ENCODE peak calls at places on chromosomes 3 and 15, in ten cellular contexts. One of them, this sample, is unnamed.

GRCh38 chr3:37279226-37279625 is 104.8 kb upstream of the LRRFIP2 start:
- DNase-seq in SK-N-SH: peak; percentile 47
- DNase-seq in naive thymus-derived CD4-positive, alpha-beta T cell: no peak
- DNase-seq in GM06990: no peak
- DNase-seq in fibroblast of lung: no peak
- DNase-seq in cardiac muscle cell: no peak
- DNase-seq in lung: no peak
- DNase-seq in adrenal gland: no peak
- DNase-seq in GM23338: no peak
- DNase-seq in brain microvascular endothelial cell: no peak
- DNase-seq in this sample: no peak

GRCh38 chr3:153599685-153600084 is 437.7 kb downstream of the RAP2B start:
- DNase-seq in GM06990: no peak
- DNase-seq in adrenal gland: peak; percentile 16
- DNase-seq in brain microvascular endothelial cell: peak; percentile 89
- DNase-seq in fibroblast of lung: peak; percentile 95
- DNase-seq in lung: peak; percentile 29
- DNase-seq in naive thymus-derived CD4-positive, alpha-beta T cell: no peak
- DNase-seq in GM23338: no peak
- DNase-seq in cardiac muscle cell: peak; percentile 92
- DNase-seq in SK-N-SH: no peak
- DNase-seq in this sample: no peak

GRCh38 chr3:119034256-119035013 is at the start of gene IGSF11:
- DNase-seq in SK-N-SH: peak; percentile 96
- DNase-seq in fibroblast of lung: peak; percentile 55
- DNase-seq in brain microvascular endothelial cell: peak; percentile 22
- DNase-seq in GM23338: peak; percentile 92
- DNase-seq in cardiac muscle cell: peak; percentile 50
- DNase-seq in lung: peak; percentile 39
- DNase-seq in adrenal gland: peak; percentile 84
- DNase-seq in GM06990: peak; percentile 68
- DNase-seq in naive thymus-derived CD4-positive, alpha-beta T cell: peak; percentile 63
- DNase-seq in this sample: peak; percentile 76

GRCh38 chr3:108410531-108410984 is 99.8 kb downstream of the MYH15 start:
- DNase-seq in GM06990: no peak
- DNase-seq in naive thymus-derived CD4-positive, alpha-beta T cell: no peak
- DNase-seq in fibroblast of lung: no peak
- DNase-seq in lung: peak; percentile 85
- DNase-seq in cardiac muscle cell: no peak
- DNase-seq in brain microvascular endothelial cell: no peak
- DNase-seq in adrenal gland: no peak
- DNase-seq in SK-N-SH: no peak
- DNase-seq in GM23338: no peak
- DNase-seq in this sample: no peak

GRCh38 chr3:65945480-65945879 is 93.2 kb downstream of the MAGI1 start:
- DNase-seq in cardiac muscle cell: no peak
- DNase-seq in lung: no peak
- DNase-seq in adrenal gland: no peak
- DNase-seq in brain microvascular endothelial cell: no peak
- DNase-seq in naive thymus-derived CD4-positive, alpha-beta T cell: no peak
- DNase-seq in GM06990: peak; percentile 27
- DNase-seq in GM23338: no peak
- DNase-seq in SK-N-SH: no peak
- DNase-seq in fibroblast of lung: peak; percentile 74
- DNase-seq in this sample: no peak

GRCh38 chr15:78424673-78425072 is 13.3 kb upstream of the IREB2 start:
- DNase-seq in brain microvascular endothelial cell: no peak
- DNase-seq in lung: no peak
- DNase-seq in GM06990: no peak
- DNase-seq in adrenal gland: no peak
- DNase-seq in cardiac muscle cell: no peak
- DNase-seq in fibroblast of lung: no peak
- DNase-seq in naive thymus-derived CD4-positive, alpha-beta T cell: no peak
- DNase-seq in SK-N-SH: no peak
- DNase-seq in GM23338: no peak
- DNase-seq in this sample: no peak

GRCh38 chr15:39834256-39834655 is 51.6 kb upstream of the FSIP1 start:
- DNase-seq in cardiac muscle cell: peak; percentile 35
- DNase-seq in naive thymus-derived CD4-positive, alpha-beta T cell: no peak
- DNase-seq in GM23338: no peak
- DNase-seq in brain microvascular endothelial cell: no peak
- DNase-seq in SK-N-SH: no peak
- DNase-seq in adrenal gland: no peak
- DNase-seq in fibroblast of lung: peak; percentile 68
- DNase-seq in GM06990: no peak
- DNase-seq in lung: no peak
- DNase-seq in this sample: no peak

GRCh38 chr3:45947361-45947760 is 4.1 kb downstream of the CXCR6 start:
- DNase-seq in adrenal gland: no peak
- DNase-seq in GM06990: no peak
- DNase-seq in GM23338: no peak
- DNase-seq in fibroblast of lung: no peak
- DNase-seq in naive thymus-derived CD4-positive, alpha-beta T cell: no peak
- DNase-seq in brain microvascular endothelial cell: no peak
- DNase-seq in cardiac muscle cell: no peak
- DNase-seq in SK-N-SH: no peak
- DNase-seq in lung: no peak
- DNase-seq in this sample: no peak

GRCh38 chr3:40152482-40153133 is 156.9 kb upstream of the EIF1B start:
- DNase-seq in brain microvascular endothelial cell: no peak
- DNase-seq in GM23338: no peak
- DNase-seq in GM06990: no peak
- DNase-seq in cardiac muscle cell: no peak
- DNase-seq in naive thymus-derived CD4-positive, alpha-beta T cell: no peak
- DNase-seq in fibroblast of lung: no peak
- DNase-seq in lung: no peak
- DNase-seq in adrenal gland: no peak
- DNase-seq in SK-N-SH: no peak
- DNase-seq in this sample: no peak

DNA sequence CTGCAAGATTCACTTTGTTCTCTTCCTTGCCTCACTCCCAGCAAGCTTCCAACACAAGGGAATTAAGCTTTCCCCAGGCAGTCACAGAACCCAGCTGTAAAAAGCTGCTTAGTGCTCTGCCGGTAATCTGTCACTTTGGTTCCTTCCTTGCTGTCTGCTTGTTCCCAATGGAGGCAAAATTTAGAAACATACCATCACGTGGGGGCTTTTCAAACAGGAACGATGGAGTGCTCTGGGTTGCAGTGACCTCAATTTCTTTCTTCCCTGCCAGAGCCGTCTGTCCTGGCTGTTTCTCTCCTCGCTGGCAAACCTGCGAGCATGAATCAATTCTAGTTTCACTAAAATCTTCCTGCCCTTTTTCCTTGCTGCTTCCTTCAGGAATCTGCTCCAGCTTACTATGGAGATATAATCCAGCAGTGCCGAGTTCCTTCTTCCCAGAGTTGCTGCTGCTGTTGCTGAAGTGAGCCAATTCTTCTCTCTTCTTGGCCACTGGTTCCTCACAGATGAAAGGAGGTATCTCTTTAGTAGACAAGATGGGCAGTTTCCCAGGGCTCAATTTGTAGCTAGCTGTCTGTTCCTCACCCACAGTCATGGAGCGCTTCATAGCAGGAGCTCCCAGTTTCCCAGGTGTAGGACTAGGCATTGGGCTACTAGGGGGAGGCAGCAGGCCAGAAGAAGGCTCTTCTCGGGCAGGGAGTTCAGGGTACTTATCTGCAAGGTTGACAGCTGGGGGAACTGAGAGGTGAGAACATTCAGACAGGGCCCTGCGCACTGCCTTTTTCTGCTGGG is 88.1 kb downstream of the DHX30 start:
- DNase-seq in adrenal gland: no peak
- DNase-seq in lung: no peak
- DNase-seq in brain microvascular endothelial cell: no peak
- DNase-seq in GM23338: no peak
- DNase-seq in SK-N-SH: no peak
- DNase-seq in cardiac muscle cell: peak; percentile 23
- DNase-seq in fibroblast of lung: no peak
- DNase-seq in GM06990: no peak
- DNase-seq in naive thymus-derived CD4-positive, alpha-beta T cell: no peak
- DNase-seq in this sample: no peak
- H3K36me3 ChIP-seq in adrenal gland: no peaks in the 10 kb centered on the region
- H3K36me3 ChIP-seq in lung: peaks cover 19% of the 10 kb centered on the region
- H3K36me3 ChIP-seq in brain microvascular endothelial cell: peaks cover 34% of the 10 kb centered on the region
- H3K36me3 ChIP-seq in GM23338: no peaks in the 10 kb centered on the region
- H3K36me3 ChIP-seq in SK-N-SH: peaks cover 34% of the 10 kb centered on the region
- H3K36me3 ChIP-seq in cardiac muscle cell: no peaks in the 10 kb centered on the region
- H3K36me3 ChIP-seq in fibroblast of lung: no peaks in the 10 kb centered on the region
- H3K36me3 ChIP-seq in GM06990: peaks cover 15% of the 10 kb centered on the region
- H3K36me3 ChIP-seq in naive thymus-derived CD4-positive, alpha-beta T cell: no peaks in the 10 kb centered on the region
- H3K36me3 ChIP-seq in this sample: peaks cover 19% of the 10 kb centered on the region

GRCh38 chr15:25682349-25682748 is 180.8 kb downstream of the ATP10A start:
- DNase-seq in brain microvascular endothelial cell: no peak
- DNase-seq in lung: no peak
- DNase-seq in SK-N-SH: no peak
- DNase-seq in GM06990: no peak
- DNase-seq in cardiac muscle cell: no peak
- DNase-seq in GM23338: no peak
- DNase-seq in fibroblast of lung: no peak
- DNase-seq in naive thymus-derived CD4-positive, alpha-beta T cell: no peak
- DNase-seq in adrenal gland: peak; percentile 36
- DNase-seq in this sample: no peak
- H3K36me3 ChIP-seq in brain microvascular endothelial cell: no peaks in the 10 kb centered on the region
- H3K36me3 ChIP-seq in lung: peaks cover 23% of the 10 kb centered on the region
- H3K36me3 ChIP-seq in SK-N-SH: no peaks in the 10 kb centered on the region
- H3K36me3 ChIP-seq in GM06990: no peaks in the 10 kb centered on the region
- H3K36me3 ChIP-seq in cardiac muscle cell: no peaks in the 10 kb centered on the region
- H3K36me3 ChIP-seq in GM23338: no peaks in the 10 kb centered on the region
- H3K36me3 ChIP-seq in fibroblast of lung: peaks cover 13% of the 10 kb centered on the region
- H3K36me3 ChIP-seq in naive thymus-derived CD4-positive, alpha-beta T cell: peaks cover 6% of the 10 kb centered on the region
- H3K36me3 ChIP-seq in adrenal gland: no peaks in the 10 kb centered on the region
- H3K36me3 ChIP-seq in this sample: peaks cover 16% of the 10 kb centered on the region

GRCh38 chr3:89434621-89435380 is 327.4 kb downstream of the EPHA3 start:
- DNase-seq in naive thymus-derived CD4-positive, alpha-beta T cell: no peak
- DNase-seq in SK-N-SH: no peak
- DNase-seq in GM06990: no peak
- DNase-seq in GM23338: no peak
- DNase-seq in adrenal gland: no peak
- DNase-seq in fibroblast of lung: no peak
- DNase-seq in brain microvascular endothelial cell: no peak
- DNase-seq in lung: no peak
- DNase-seq in cardiac muscle cell: peak; percentile 5
- DNase-seq in this sample: no peak
- H3K36me3 ChIP-seq in naive thymus-derived CD4-positive, alpha-beta T cell: no peaks in the 10 kb centered on the region
- H3K36me3 ChIP-seq in SK-N-SH: no peaks in the 10 kb centered on the region
- H3K36me3 ChIP-seq in GM06990: no peaks in the 10 kb centered on the region
- H3K36me3 ChIP-seq in GM23338: no peaks in the 10 kb centered on the region
- H3K36me3 ChIP-seq in adrenal gland: no peaks in the 10 kb centered on the region
- H3K36me3 ChIP-seq in fibroblast of lung: no peaks in the 10 kb centered on the region
- H3K36me3 ChIP-seq in brain microvascular endothelial cell: no peaks in the 10 kb centered on the region
- H3K36me3 ChIP-seq in lung: no peaks in the 10 kb centered on the region
- H3K36me3 ChIP-seq in cardiac muscle cell: no peaks in the 10 kb centered on the region
- H3K36me3 ChIP-seq in this sample: no peaks in the 10 kb centered on the region

GRCh38 chr3:52144034-52144795 is 10.0 kb downstream of the POC1A start:
- DNase-seq in naive thymus-derived CD4-positive, alpha-beta T cell: peak; percentile 70
- DNase-seq in GM23338: peak; percentile 85
- DNase-seq in SK-N-SH: peak; percentile 92
- DNase-seq in fibroblast of lung: peak; percentile 68
- DNase-seq in lung: peak; percentile 86
- DNase-seq in brain microvascular endothelial cell: peak; percentile 81
- DNase-seq in GM06990: peak; percentile 48
- DNase-seq in adrenal gland: peak; percentile 92
- DNase-seq in cardiac muscle cell: peak; percentile 89
- DNase-seq in this sample: peak; percentile 89
- H3K36me3 ChIP-seq in naive thymus-derived CD4-positive, alpha-beta T cell: no peaks in the 10 kb centered on the region
- H3K36me3 ChIP-seq in GM23338: peaks cover 14% of the 10 kb centered on the region
- H3K36me3 ChIP-seq in SK-N-SH: peaks cover 30% of the 10 kb centered on the region
- H3K36me3 ChIP-seq in fibroblast of lung: peaks cover 14% of the 10 kb centered on the region
- H3K36me3 ChIP-seq in lung: no peaks in the 10 kb centered on the region
- H3K36me3 ChIP-seq in brain microvascular endothelial cell: no peaks in the 10 kb centered on the region
- H3K36me3 ChIP-seq in GM06990: peaks cover 18% of the 10 kb centered on the region
- H3K36me3 ChIP-seq in adrenal gland: no peaks in the 10 kb centered on the region
- H3K36me3 ChIP-seq in cardiac muscle cell: no peaks in the 10 kb centered on the region
- H3K36me3 ChIP-seq in this sample: peaks cover 53% of the 10 kb centered on the region

DNA sequence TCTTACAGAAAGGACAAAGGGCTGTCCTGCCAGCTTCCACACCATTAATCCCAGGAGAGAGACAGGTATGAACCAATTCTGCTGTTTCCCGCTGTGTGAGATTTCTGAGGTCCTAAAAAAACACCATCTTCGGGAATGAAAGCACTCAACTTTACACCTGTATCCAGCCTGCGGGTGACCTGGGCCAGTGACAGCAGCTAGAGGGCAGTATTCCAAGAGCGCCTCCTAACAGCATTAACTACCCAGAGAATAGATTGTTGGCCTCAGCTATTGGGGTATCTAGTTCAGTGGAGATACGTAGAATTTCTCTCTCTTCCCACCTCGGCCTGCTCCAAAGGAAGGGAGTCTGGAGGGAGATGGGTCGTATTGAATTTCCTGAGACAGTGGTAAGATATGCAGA is 55.1 kb downstream of the WDR76 start:
- DNase-seq in lung: no peak
- DNase-seq in cardiac muscle cell: peak; percentile 17
- DNase-seq in adrenal gland: no peak
- DNase-seq in brain microvascular endothelial cell: no peak
- DNase-seq in GM06990: no peak
- DNase-seq in SK-N-SH: no peak
- DNase-seq in fibroblast of lung: no peak
- DNase-seq in naive thymus-derived CD4-positive, alpha-beta T cell: no peak
- DNase-seq in GM23338: peak; percentile 82
- DNase-seq in this sample: peak; percentile 40
- H3K36me3 ChIP-seq in lung: no peaks in the 10 kb centered on the region
- H3K36me3 ChIP-seq in cardiac muscle cell: no peaks in the 10 kb centered on the region
- H3K36me3 ChIP-seq in adrenal gland: no peaks in the 10 kb centered on the region
- H3K36me3 ChIP-seq in brain microvascular endothelial cell: no peaks in the 10 kb centered on the region
- H3K36me3 ChIP-seq in GM06990: peaks cover 8% of the 10 kb centered on the region
- H3K36me3 ChIP-seq in SK-N-SH: peaks cover 67% of the 10 kb centered on the region
- H3K36me3 ChIP-seq in fibroblast of lung: peaks cover 5% of the 10 kb centered on the region
- H3K36me3 ChIP-seq in naive thymus-derived CD4-positive, alpha-beta T cell: no peaks in the 10 kb centered on the region
- H3K36me3 ChIP-seq in GM23338: no peaks in the 10 kb centered on the region
- H3K36me3 ChIP-seq in this sample: peaks cover 23% of the 10 kb centered on the region

GRCh38 chr3:125326957-125327356 is 48.2 kb downstream of the ZNF148 start:
- DNase-seq in cardiac muscle cell: no peak
- DNase-seq in fibroblast of lung: no peak
- DNase-seq in GM06990: no peak
- DNase-seq in adrenal gland: no peak
- DNase-seq in GM23338: no peak
- DNase-seq in naive thymus-derived CD4-positive, alpha-beta T cell: no peak
- DNase-seq in lung: no peak
- DNase-seq in brain microvascular endothelial cell: no peak
- DNase-seq in SK-N-SH: no peak
- DNase-seq in this sample: no peak
- H3K36me3 ChIP-seq in cardiac muscle cell: peaks cover 7% of the 10 kb centered on the region
- H3K36me3 ChIP-seq in fibroblast of lung: no peaks in the 10 kb centered on the region
- H3K36me3 ChIP-seq in GM06990: no peaks in the 10 kb centered on the region
- H3K36me3 ChIP-seq in adrenal gland: no peaks in the 10 kb centered on the region
- H3K36me3 ChIP-seq in GM23338: no peaks in the 10 kb centered on the region
- H3K36me3 ChIP-seq in naive thymus-derived CD4-positive, alpha-beta T cell: no peaks in the 10 kb centered on the region
- H3K36me3 ChIP-seq in lung: peaks cover 1% of the 10 kb centered on the region
- H3K36me3 ChIP-seq in brain microvascular endothelial cell: peaks cover 2% of the 10 kb centered on the region
- H3K36me3 ChIP-seq in SK-N-SH: peaks cover 36% of the 10 kb centered on the region
- H3K36me3 ChIP-seq in this sample: peaks cover 2% of the 10 kb centered on the region

DNA sequence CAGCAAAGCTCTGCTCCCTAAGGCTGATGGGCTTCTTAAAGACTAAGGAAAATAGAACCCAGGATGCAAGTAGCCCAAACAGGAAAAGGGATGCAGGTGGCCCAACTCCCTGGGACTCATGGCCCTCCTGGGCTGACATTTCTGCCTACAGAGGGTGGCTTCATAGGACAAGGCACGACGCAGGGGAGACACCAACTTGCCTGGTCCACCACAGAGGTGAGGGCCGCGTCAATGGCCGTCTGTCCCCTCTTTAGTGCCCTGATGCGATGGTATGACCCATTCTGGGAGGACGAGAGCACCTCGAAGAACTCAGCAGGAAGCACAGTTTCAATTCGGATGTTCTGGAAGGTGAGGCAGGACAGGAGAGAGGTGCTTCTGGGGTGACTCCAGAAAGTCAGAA is 44.0 kb downstream of the NUP210 start:
- DNase-seq in naive thymus-derived CD4-positive, alpha-beta T cell: no peak
- DNase-seq in lung: no peak
- DNase-seq in SK-N-SH: no peak
- DNase-seq in GM06990: no peak
- DNase-seq in GM23338: no peak
- DNase-seq in brain microvascular endothelial cell: no peak
- DNase-seq in cardiac muscle cell: no peak
- DNase-seq in adrenal gland: no peak
- DNase-seq in fibroblast of lung: no peak
- DNase-seq in this sample: no peak
- H3K36me3 ChIP-seq in naive thymus-derived CD4-positive, alpha-beta T cell: peaks cover 46% of the 10 kb centered on the region
- H3K36me3 ChIP-seq in lung: peaks cover 47% of the 10 kb centered on the region
- H3K36me3 ChIP-seq in SK-N-SH: no peaks in the 10 kb centered on the region
- H3K36me3 ChIP-seq in GM06990: peaks cover 74% of the 10 kb centered on the region
- H3K36me3 ChIP-seq in GM23338: peaks cover 9% of the 10 kb centered on the region
- H3K36me3 ChIP-seq in brain microvascular endothelial cell: no peaks in the 10 kb centered on the region
- H3K36me3 ChIP-seq in cardiac muscle cell: peaks cover 9% of the 10 kb centered on the region
- H3K36me3 ChIP-seq in adrenal gland: no peaks in the 10 kb centered on the region
- H3K36me3 ChIP-seq in fibroblast of lung: no peaks in the 10 kb centered on the region
- H3K36me3 ChIP-seq in this sample: peaks cover 90% of the 10 kb centered on the region